ENCODE peak calls at places on chromosome 6, in six cellular contexts. One of them, this sample, is unnamed.

GRCh38 chr6:159104163-159104885 is 59.5 kb upstream of the TAGAP start:
- DNase-seq in CD4-positive, alpha-beta T cell: peak
- DNase-seq in stomach: peak
- DNase-seq in lung: peak
- DNase-seq in H9: peak
- DNase-seq in ovary: peak
- DNase-seq in this sample: peak

GRCh38 chr6:159790947-159791598 is 806 bp downstream of the MRPL18 start:
- DNase-seq in stomach: peak
- DNase-seq in lung: no peak
- DNase-seq in H9: no peak
- DNase-seq in ovary: no peak
- DNase-seq in CD4-positive, alpha-beta T cell: no peak
- DNase-seq in this sample: peak

GRCh38 chr6:56772737-56773184 is 130.1 kb upstream of the DST start:
- DNase-seq in lung: no peak
- DNase-seq in ovary: no peak
- DNase-seq in CD4-positive, alpha-beta T cell: no peak
- DNase-seq in H9: peak
- DNase-seq in stomach: no peak
- DNase-seq in this sample: peak

GRCh38 chr6:157226026-157226639 is 97.2 kb downstream of the TMEM242 start:
- DNase-seq in ovary: peak
- DNase-seq in stomach: no peak
- DNase-seq in CD4-positive, alpha-beta T cell: no peak
- DNase-seq in H9: no peak
- DNase-seq in lung: no peak
- DNase-seq in this sample: peak

GRCh38 chr6:71879016-71879415 is 7.3 kb upstream of the RIMS1 start:
- DNase-seq in lung: no peak
- DNase-seq in H9: no peak
- DNase-seq in CD4-positive, alpha-beta T cell: no peak
- DNase-seq in ovary: no peak
- DNase-seq in stomach: no peak
- DNase-seq in this sample: no peak

GRCh38 chr6:160101262-160102205 is 20.1 kb upstream of the SLC22A1 start:
- DNase-seq in CD4-positive, alpha-beta T cell: no peak
- DNase-seq in H9: no peak
- DNase-seq in stomach: no peak
- DNase-seq in ovary: no peak
- DNase-seq in lung: no peak
- DNase-seq in this sample: no peak

GRCh38 chr6:136846046-136846445 is 23.7 kb downstream of the PEX7 start:
- DNase-seq in lung: no peak
- DNase-seq in H9: no peak
- DNase-seq in ovary: no peak
- DNase-seq in CD4-positive, alpha-beta T cell: no peak
- DNase-seq in stomach: peak
- DNase-seq in this sample: no peak

GRCh38 chr6:4510906-4511625 is 265.1 kb upstream of the CDYL start:
- DNase-seq in H9: no peak
- DNase-seq in stomach: no peak
- DNase-seq in CD4-positive, alpha-beta T cell: no peak
- DNase-seq in lung: no peak
- DNase-seq in ovary: no peak
- DNase-seq in this sample: no peak

GRCh38 chr6:156502969-156503504 is 274.1 kb upstream of the ARID1B start:
- DNase-seq in stomach: no peak
- DNase-seq in ovary: no peak
- DNase-seq in CD4-positive, alpha-beta T cell: no peak
- DNase-seq in H9: no peak
- DNase-seq in lung: no peak
- DNase-seq in this sample: no peak

GRCh38 chr6:157861184-157861583 is 38.1 kb downstream of the SNX9 start:
- DNase-seq in CD4-positive, alpha-beta T cell: no peak
- DNase-seq in H9: no peak
- DNase-seq in stomach: no peak
- DNase-seq in ovary: no peak
- DNase-seq in lung: no peak
- DNase-seq in this sample: no peak

GRCh38 chr6:156616495-156616894 is 160.7 kb upstream of the ARID1B start:
- DNase-seq in stomach: no peak
- DNase-seq in H9: no peak
- DNase-seq in ovary: no peak
- DNase-seq in lung: no peak
- DNase-seq in CD4-positive, alpha-beta T cell: no peak
- DNase-seq in this sample: no peak

GRCh38 chr6:1757133-1757532 is 147.4 kb downstream of the FOXC1 start:
- DNase-seq in stomach: no peak
- DNase-seq in H9: no peak
- DNase-seq in CD4-positive, alpha-beta T cell: no peak
- DNase-seq in lung: no peak
- DNase-seq in ovary: no peak
- DNase-seq in this sample: no peak

GRCh38 chr6:154874684-154875594 is 120.2 kb upstream of the TIAM2 start:
- DNase-seq in stomach: no peak
- DNase-seq in ovary: no peak
- DNase-seq in lung: no peak
- DNase-seq in CD4-positive, alpha-beta T cell: no peak
- DNase-seq in H9: peak
- DNase-seq in this sample: no peak

GRCh38 chr6:82979657-82980056 is 86.0 kb downstream of the UBE3D start:
- DNase-seq in CD4-positive, alpha-beta T cell: no peak
- DNase-seq in ovary: no peak
- DNase-seq in lung: no peak
- DNase-seq in H9: no peak
- DNase-seq in stomach: no peak
- DNase-seq in this sample: no peak

GRCh38 chr6:154509421-154510143 is 903 bp downstream of the CNKSR3 start:
- DNase-seq in H9: peak
- DNase-seq in stomach: peak
- DNase-seq in ovary: peak
- DNase-seq in lung: no peak
- DNase-seq in CD4-positive, alpha-beta T cell: no peak
- DNase-seq in this sample: peak

DNA sequence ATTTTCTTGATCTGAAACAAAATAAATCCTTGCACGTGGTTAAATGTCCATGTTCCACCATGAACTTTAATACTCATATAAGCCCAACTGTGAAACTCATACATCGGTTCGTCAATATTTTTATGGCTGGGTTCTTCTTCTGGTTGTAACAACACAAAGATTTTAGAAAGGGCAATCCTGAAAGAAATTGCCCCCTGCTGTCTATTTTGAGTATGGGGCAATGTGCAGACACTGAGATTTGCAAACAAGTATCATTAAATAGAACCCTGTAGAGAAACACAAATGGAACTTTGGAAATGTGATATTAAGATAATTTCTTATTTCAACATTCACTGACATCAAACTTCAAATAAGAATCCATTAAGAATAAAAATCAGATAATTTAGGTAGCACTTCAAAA is 80.2 kb upstream of the PHACTR1 start:
- DNase-seq in CD4-positive, alpha-beta T cell: no peak
- DNase-seq in H9: no peak
- DNase-seq in stomach: no peak
- DNase-seq in lung: no peak
- DNase-seq in ovary: no peak
- DNase-seq in this sample: no peak
- TF ChIP-seq CTCF in CD4-positive, alpha-beta T cell: no peak
- TF ChIP-seq CTCF in H9: peak
- TF ChIP-seq CTCF in stomach: no peak
- TF ChIP-seq CTCF in lung: no peak
- TF ChIP-seq CTCF in ovary: no peak
- TF ChIP-seq CTCF in this sample: peak

DNA sequence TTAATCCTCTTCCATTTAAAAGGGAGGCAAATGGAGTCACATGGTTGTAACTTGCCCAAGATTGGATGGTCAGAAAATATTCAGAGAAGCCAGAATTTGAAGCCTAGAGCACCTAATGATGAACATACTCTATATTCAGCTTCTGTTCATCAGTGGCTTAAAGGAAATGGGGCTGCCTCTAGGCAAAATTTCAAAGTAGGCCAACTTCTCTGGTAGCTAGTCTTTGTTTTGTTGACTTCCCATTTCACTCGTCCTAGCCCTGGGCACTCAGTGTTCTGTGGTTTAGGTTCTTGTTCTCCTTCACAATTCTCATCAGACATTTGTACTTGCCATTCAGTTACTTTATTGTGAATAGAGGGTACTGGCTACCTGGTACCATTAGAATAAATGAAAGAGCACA is 13.2 kb downstream of the MAP3K7 start:
- DNase-seq in H9: no peak
- DNase-seq in lung: no peak
- DNase-seq in ovary: no peak
- DNase-seq in stomach: no peak
- DNase-seq in CD4-positive, alpha-beta T cell: no peak
- DNase-seq in this sample: no peak
- H3K27ac ChIP-seq in H9: no peak
- H3K27ac ChIP-seq in lung: no peak
- H3K27ac ChIP-seq in ovary: no peak
- H3K27ac ChIP-seq in stomach: no peak
- H3K27ac ChIP-seq in CD4-positive, alpha-beta T cell: no peak
- H3K27ac ChIP-seq in this sample: no peak

GRCh38 chr6:163860194-163861081 is 445.9 kb downstream of the QKI start:
- DNase-seq in H9: no peak
- DNase-seq in stomach: no peak
- DNase-seq in lung: no peak
- DNase-seq in ovary: no peak
- DNase-seq in CD4-positive, alpha-beta T cell: no peak
- DNase-seq in this sample: no peak
- TF ChIP-seq CTCF in H9: no peak
- TF ChIP-seq CTCF in stomach: no peak
- TF ChIP-seq CTCF in lung: no peak
- TF ChIP-seq CTCF in ovary: no peak
- TF ChIP-seq CTCF in CD4-positive, alpha-beta T cell: no peak
- TF ChIP-seq CTCF in this sample: no peak

GRCh38 chr6:32982084-32982701 is 13.8 kb downstream of the BRD2 start:
- DNase-seq in stomach: no peak
- DNase-seq in CD4-positive, alpha-beta T cell: no peak
- DNase-seq in ovary: no peak
- DNase-seq in H9: no peak
- DNase-seq in lung: no peak
- DNase-seq in this sample: no peak
- H3K27ac ChIP-seq in stomach: peak
- H3K27ac ChIP-seq in CD4-positive, alpha-beta T cell: no peak
- H3K27ac ChIP-seq in ovary: no peak
- H3K27ac ChIP-seq in H9: no peak
- H3K27ac ChIP-seq in lung: no peak
- H3K27ac ChIP-seq in this sample: peak

DNA sequence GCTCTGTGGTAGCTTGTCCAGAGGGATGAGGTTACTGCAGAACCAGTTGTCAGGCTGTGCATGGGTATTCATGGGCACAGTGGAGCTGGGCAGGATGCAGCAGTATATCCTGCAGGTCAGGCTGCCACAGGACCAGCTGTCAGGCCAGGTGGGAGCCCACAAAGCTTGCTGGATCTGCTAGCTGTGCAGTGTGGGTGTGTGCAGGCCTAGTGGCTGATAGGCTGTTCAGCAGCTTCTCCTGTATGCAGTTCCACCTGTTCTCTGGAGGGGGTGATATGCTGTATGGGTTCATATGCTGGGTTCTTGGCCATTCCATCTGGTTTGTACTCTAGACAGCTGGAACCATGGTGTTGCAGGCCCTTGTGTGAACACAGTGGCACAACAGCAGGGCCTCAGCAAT is 40.6 kb upstream of the TPD52L1 start:
- DNase-seq in H9: no peak
- DNase-seq in ovary: no peak
- DNase-seq in CD4-positive, alpha-beta T cell: no peak
- DNase-seq in stomach: no peak
- DNase-seq in lung: no peak
- DNase-seq in this sample: no peak
- TF ChIP-seq CTCF in H9: peak
- TF ChIP-seq CTCF in ovary: no peak
- TF ChIP-seq CTCF in CD4-positive, alpha-beta T cell: no peak
- TF ChIP-seq CTCF in stomach: no peak
- TF ChIP-seq CTCF in lung: no peak
- TF ChIP-seq CTCF in this sample: no peak

GRCh38 chr6:37435816-37436215 is 2.8 kb downstream of the CMTR1 start:
- DNase-seq in lung: no peak
- DNase-seq in CD4-positive, alpha-beta T cell: no peak
- DNase-seq in stomach: no peak
- DNase-seq in ovary: no peak
- DNase-seq in H9: no peak
- DNase-seq in this sample: no peak

GRCh38 chr6:37442416-37443218 is 9.6 kb downstream of the CMTR1 start:
- DNase-seq in lung: no peak
- DNase-seq in H9: no peak
- DNase-seq in ovary: no peak
- DNase-seq in CD4-positive, alpha-beta T cell: no peak
- DNase-seq in stomach: no peak
- DNase-seq in this sample: no peak

GRCh38 chr6:37438912-37439311 is 5.9 kb downstream of the CMTR1 start:
- DNase-seq in H9: no peak
- DNase-seq in CD4-positive, alpha-beta T cell: no peak
- DNase-seq in lung: no peak
- DNase-seq in ovary: no peak
- DNase-seq in stomach: no peak
- DNase-seq in this sample: no peak

DNA sequence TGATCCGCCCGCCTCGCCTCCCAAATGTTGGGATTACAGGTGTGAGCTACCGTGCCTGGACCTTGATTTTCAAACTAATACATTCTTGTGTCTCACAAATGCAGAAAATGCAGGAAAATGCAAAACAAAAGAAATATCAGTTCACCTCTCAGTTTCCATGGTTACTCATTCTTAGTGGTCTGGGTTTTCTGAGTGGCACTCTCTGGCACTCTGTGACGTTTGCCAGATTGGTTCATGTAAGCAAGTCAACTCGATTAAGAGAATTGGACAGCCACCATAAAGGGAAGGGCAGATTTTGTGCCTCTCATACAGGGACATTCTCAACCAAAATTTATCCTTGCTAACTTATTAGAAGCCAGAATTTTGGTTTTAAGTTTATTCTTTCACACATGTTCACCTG is 8.6 kb downstream of the CMTR1 start:
- DNase-seq in CD4-positive, alpha-beta T cell: no peak
- DNase-seq in ovary: no peak
- DNase-seq in lung: no peak
- DNase-seq in stomach: no peak
- DNase-seq in H9: no peak
- DNase-seq in this sample: no peak
- H3K27ac ChIP-seq in CD4-positive, alpha-beta T cell: no peak
- H3K27ac ChIP-seq in ovary: no peak
- H3K27ac ChIP-seq in lung: no peak
- H3K27ac ChIP-seq in stomach: peak
- H3K27ac ChIP-seq in H9: no peak
- H3K27ac ChIP-seq in this sample: no peak

This sample was measured in tibial artery.